ENCODE peak calls at places on chromosome 7, in four cellular contexts. Q, Z, F and A are unnamed samples.
A peak's percentile ranks its signal among the peaks of the same experiment; 100 is the strongest.

GRCh38 chr7:155780884-155781283 is 31.4 kb downstream of the SHH start:
- DNase-seq in F (no peak), Z (no peak), Q (no peak), A (no peak)

GRCh38 chr7:14717711-14718304 is 184.7 kb downstream of the DGKB start:
- DNase-seq in Q (no peak), Z (no peak), F (no peak), A (no peak)

GRCh38 chr7:83976302-83976701 is 218.3 kb downstream of the SEMA3A start:
- DNase-seq in Z (peak; percentile 7), F (peak; percentile 28), Q (no peak), A (no peak)

GRCh38 chr7:105298439-105298894 is 90.3 kb downstream of the SRPK2 start:
- DNase-seq in F (no peak), Q (no peak), Z (no peak), A (no peak)

GRCh38 chr7:80089341-80089740 is 45.3 kb upstream of the GNAI1 start:
- DNase-seq in Q (no peak), F (no peak), Z (no peak), A (no peak)

GRCh38 chr7:133669061-133669455 is 416.2 kb downstream of the EXOC4 start:
- DNase-seq in Z (no peak), Q (no peak), F (no peak), A (no peak)

GRCh38 chr7:134710511-134710853 is 63.8 kb downstream of the BPGM start:
- DNase-seq in Q (no peak), Z (no peak), F (no peak), A (no peak)

GRCh38 chr7:41058986-41059741 is 643.7 kb downstream of the INHBA start:
- DNase-seq in Q (no peak), F (no peak), Z (no peak), A (no peak)

GRCh38 chr7:101163281-101164070 is 1.9 kb downstream of the VGF start:
- DNase-seq in Z (no peak), Q (no peak), F (no peak), A (no peak)

GRCh38 chr7:153886506-153887391 is 165.4 kb upstream of the DPP6 start:
- DNase-seq in Z (no peak), F (no peak), Q (no peak), A (no peak)

GRCh38 chr7:113100091-113100723 is 13.6 kb upstream of the GPR85 start:
- DNase-seq in Z (no peak), Q (peak; percentile 12), F (no peak), A (no peak)

GRCh38 chr7:94375713-94376112 is 19.0 kb upstream of the COL1A2 start:
- DNase-seq in F (no peak), Q (no peak), Z (no peak), A (no peak)

GRCh38 chr7:111424768-111425167 is 137.5 kb downstream of the IMMP2L start:
- DNase-seq in Z (no peak), Q (no peak), F (peak; percentile 18), A (no peak)

GRCh38 chr7:112481833-112482669 is 1.3 kb downstream of the LSMEM1 start:
- DNase-seq in F (peak; percentile 96), Q (peak; percentile 48), Z (no peak), A (peak; percentile 69)

GRCh38 chr7:3721422-3721821 is 420.4 kb downstream of the SDK1 start:
- DNase-seq in Q (no peak), F (no peak), Z (no peak), A (no peak)

GRCh38 chr7:13949450-13949849 is 40.0 kb downstream of the ETV1 start:
- DNase-seq in Q (no peak), Z (no peak), F (no peak), A (no peak)

GRCh38 chr7:93092757-93093370 is 24.9 kb downstream of the SAMD9 start:
- DNase-seq in Z (no peak), F (peak; percentile 25), Q (no peak), A (no peak)

GRCh38 chr7:2068693-2069471 is 163.9 kb downstream of the MAD1L1 start:
- DNase-seq in F (no peak), Z (no peak), Q (no peak), A (no peak)

GRCh38 chr7:47308808-47309207 is 273.1 kb downstream of the TNS3 start:
- DNase-seq in F (no peak), Q (no peak), Z (no peak), A (no peak)

GRCh38 chr7:71886066-71886465 is 526.1 kb downstream of the CALN1 start:
- DNase-seq in Z (no peak), F (no peak), Q (no peak), A (no peak)

GRCh38 chr7:24637706-24638105 is 64.5 kb downstream of the PALS2 start:
- DNase-seq in Z (no peak), F (no peak), Q (no peak), A (no peak)

GRCh38 chr7:41870017-41870416 is 167.1 kb upstream of the INHBA start:
- DNase-seq in Z (no peak), Q (no peak), F (no peak), A (no peak)

GRCh38 chr7:103317009-103317408 is 19.8 kb downstream of the PMPCB start:
- DNase-seq in F (no peak), Z (no peak), Q (no peak), A (no peak)

GRCh38 chr7:18064242-18064838 is 36.7 kb upstream of the PRPS1L1 start:
- DNase-seq in Q (no peak), F (peak; percentile 7), Z (no peak), A (no peak)

GRCh38 chr7:148939128-148939747 is 55.1 kb upstream of the EZH2 start:
- DNase-seq in Z (no peak), Q (no peak), F (no peak), A (no peak)

GRCh38 chr7:17523813-17524741 is 225.6 kb downstream of the AHR start:
- DNase-seq in Q (peak; percentile 9), Z (no peak), F (peak; percentile 64), A (peak; percentile 64)

GRCh38 chr7:48299580-48300169 is 128.4 kb downstream of the ABCA13 start:
- DNase-seq in Q (peak; percentile 23), F (peak; percentile 52), Z (no peak), A (no peak)

GRCh38 chr7:65722361-65722792 is 150.5 kb upstream of the VKORC1L1 start:
- DNase-seq in F (peak; percentile 13), Z (peak; percentile 78), Q (peak; percentile 24), A (no peak)

GRCh38 chr7:139560678-139561077 is 37.2 kb downstream of the CLEC2L start:
- DNase-seq in Z (no peak), F (no peak), Q (no peak), A (no peak)

GRCh38 chr7:75905785-75906604 is 9.0 kb upstream of the POR start:
- DNase-seq in F (no peak), Z (no peak), Q (peak; percentile 81), A (no peak)

GRCh38 chr7:16071246-16071857 is 350.0 kb downstream of the CRPPA start:
- DNase-seq in Z (peak; percentile 5), Q (no peak), F (peak; percentile 39), A (no peak)

GRCh38 chr7:34389332-34390078 is 268.5 kb upstream of the NPSR1 start:
- DNase-seq in F (no peak), Q (no peak), Z (no peak), A (no peak)

GRCh38 chr7:17912050-17912449 is 28.2 kb downstream of the SNX13 start:
- DNase-seq in F (no peak), Z (no peak), Q (no peak), A (no peak)

GRCh38 chr7:149460493-149461330 is at the start of gene ZNF777:
- DNase-seq in Z (peak; percentile 80), Q (peak; percentile 83), F (peak; percentile 30), A (no peak)

GRCh38 chr7:40148671-40149070 is 13.9 kb downstream of the SUGCT start:
- DNase-seq in Q (no peak), F (no peak), Z (no peak), A (no peak)

GRCh38 chr7:40808409-40808942 is 673.7 kb downstream of the SUGCT start:
- DNase-seq in Q (no peak), Z (no peak), F (no peak), A (no peak)

GRCh38 chr7:13017325-13017853 is 330.0 kb downstream of the ARL4A start:
- DNase-seq in Q (no peak), F (no peak), Z (no peak), A (no peak)

GRCh38 chr7:69225544-69225943 is 372.7 kb upstream of the AUTS2 start:
- DNase-seq in Q (no peak), Z (no peak), F (no peak), A (no peak)

GRCh38 chr7:157792954-157793353 is 456.1 kb downstream of the DNAJB6 start:
- DNase-seq in F (no peak), Z (no peak), Q (peak; percentile 1), A (no peak)
- H3K9me3 ChIP-seq in F (no peaks in the 10 kb centered on the region), Z (no peaks in the 10 kb centered on the region), Q (no peaks in the 10 kb centered on the region), A (no peaks in the 10 kb centered on the region)

DNA sequence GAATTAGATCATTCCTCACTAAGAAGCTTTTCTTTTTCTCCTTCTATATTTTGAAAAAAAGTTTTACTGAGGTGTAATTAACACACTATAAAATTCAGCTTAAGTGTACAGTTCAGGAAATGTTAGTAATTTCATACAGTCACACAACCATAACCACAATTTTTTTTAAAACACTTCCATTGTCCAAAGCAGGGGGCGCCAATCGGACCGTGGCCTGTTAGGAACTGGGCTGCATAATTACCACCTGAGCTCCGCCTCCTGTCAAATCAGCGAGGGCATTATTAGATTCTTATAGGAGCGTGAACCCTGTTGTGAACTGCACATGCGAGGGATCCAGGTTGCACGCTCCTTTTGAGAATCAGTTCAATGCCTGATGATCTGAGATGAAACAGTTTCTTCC is 427.1 kb downstream of the TFEC start:
- DNase-seq in Q (no peak), F (no peak), Z (no peak), A (no peak)
- TF ChIP-seq CTCF in Q (no peak), F (peak; percentile 11), Z (no peak), A (no peak)

GRCh38 chr7:138512092-138512858 is 52.2 kb downstream of the TRIM24 start:
- DNase-seq in F (no peak), Z (no peak), Q (no peak), A (no peak)
- H3K9me3 ChIP-seq in F (no peaks in the 10 kb centered on the region), Z (no peaks in the 10 kb centered on the region), Q (no peaks in the 10 kb centered on the region), A (no peaks in the 10 kb centered on the region)

DNA sequence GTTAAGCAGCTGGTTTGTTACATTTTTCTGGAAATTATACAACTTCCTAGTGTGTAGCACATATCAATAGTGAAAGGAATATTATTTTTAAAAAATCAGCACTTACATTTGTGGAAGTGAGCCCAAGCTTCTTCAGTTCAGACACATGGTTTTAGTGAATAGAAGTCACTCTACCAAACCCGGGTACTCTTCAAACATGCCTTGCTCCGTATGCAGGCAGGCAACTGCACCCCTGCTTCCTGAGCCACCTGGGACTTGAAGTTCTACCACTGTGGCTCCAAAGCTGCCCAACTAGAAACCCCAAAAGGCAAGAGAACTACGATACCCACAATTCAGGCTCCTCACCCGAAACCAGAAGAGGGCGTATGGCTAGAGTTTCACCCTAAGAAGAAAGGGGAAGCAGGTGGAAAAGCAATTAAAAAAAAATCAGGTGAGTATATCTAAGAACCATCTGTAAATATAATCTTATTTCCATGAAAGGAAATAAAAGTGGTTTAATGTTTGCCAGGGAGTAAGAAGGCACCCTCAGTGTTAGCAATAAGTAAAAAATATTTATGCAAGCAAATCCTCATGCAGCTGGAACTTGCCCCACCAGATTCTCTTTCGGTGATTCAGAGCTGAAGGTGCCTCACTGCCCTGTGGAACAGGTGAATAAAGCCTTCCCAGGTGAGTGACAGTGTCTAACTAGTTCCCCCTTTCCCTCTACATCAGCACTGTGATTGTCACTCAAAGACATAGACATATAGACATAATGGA is at the start of gene MACC1:
- DNase-seq in Z (peak; percentile 11), Q (no peak), F (no peak), A (peak; percentile 59)
- TF ChIP-seq CTCF in Z (no peak), Q (no peak), F (peak; percentile 26), A (peak; percentile 57)

DNA sequence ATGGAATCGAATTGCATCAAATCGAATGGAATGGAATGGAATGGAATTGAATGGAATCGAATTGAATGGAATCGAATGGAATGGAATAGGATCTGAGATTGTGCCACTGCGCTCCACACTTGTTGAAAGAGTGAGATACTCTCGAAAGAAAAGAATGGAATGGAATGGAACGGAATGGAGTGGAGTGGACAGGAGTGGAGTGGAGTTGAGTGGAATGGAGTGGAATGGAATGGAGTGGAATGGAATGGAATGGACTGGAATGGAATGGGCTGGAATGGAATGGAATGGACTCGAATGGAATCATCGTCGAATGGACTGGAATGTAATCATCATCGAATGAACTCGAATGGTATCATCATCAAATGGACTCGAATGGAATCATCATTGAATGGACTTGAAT is 38.0 kb downstream of the ZNF716 start:
- DNase-seq in Z (no peak), F (no peak), Q (no peak), A (no peak)
- H3K9me3 ChIP-seq in Z (peaks cover 11% of the 10 kb centered on the region), F (no peaks in the 10 kb centered on the region), Q (peaks cover 29% of the 10 kb centered on the region), A (no peaks in the 10 kb centered on the region)